ENCODE peak calls at places on chromosomes 6 and 20, in five cellular contexts. J is frontal cortex; L is NCI-H1105; A is stimulated activated effector memory CD8-positive, alpha-beta T cell treated with anti-CD3 and anti-CD28 coated beads, Interleukin-12 subunit alpha, Interleukin-12 subunit beta, amount 100 ng/mL, for 72 hours; H is fibroblast of lung. Q is an unnamed sample.

GRCh38 chr6:130840050-130840449 is 12.8 kb downstream of the SMLR1 start:
- DNase-seq in J (no peak), L (peak; percentile 26), A (no peak), H (no peak), Q (no peak)

GRCh38 chr6:134376785-134377184 is 58.9 kb upstream of the SGK1 start:
- DNase-seq in J (no peak), L (no peak), A (no peak), H (no peak), Q (no peak)

GRCh38 chr6:139654309-139654708 is 279.9 kb upstream of the CITED2 start:
- DNase-seq in J (no peak), L (no peak), A (no peak), H (no peak), Q (no peak)

GRCh38 chr6:360791-361373 is 30.7 kb upstream of the IRF4 start:
- DNase-seq in J (no peak), L (no peak), A (no peak), H (no peak), Q (no peak)

GRCh38 chr20:37378785-37379598 is 33.1 kb downstream of the SRC start:
- DNase-seq in J (no peak), L (no peak), A (no peak), H (no peak), Q (no peak)

GRCh38 chr6:2196079-2196679 is 49.2 kb downstream of the GMDS start:
- DNase-seq in J (peak; percentile 28), L (peak; percentile 59), A (no peak), H (peak; percentile 73), Q (no peak)

GRCh38 chr20:62723351-62723750 is 14.7 kb downstream of the NTSR1 start:
- DNase-seq in J (no peak), L (no peak), A (no peak), H (peak; percentile 26), Q (no peak)

GRCh38 chr20:33076662-33077398 is 2.6 kb upstream of the BPIFB4 start:
- DNase-seq in J (peak; percentile 48), L (no peak), A (no peak), H (no peak), Q (no peak)

GRCh38 chr20:61559706-61560315 is 307.8 kb downstream of the CDH4 start:
- DNase-seq in J (no peak), L (no peak), A (no peak), H (no peak), Q (no peak)

GRCh38 chr6:106512048-106512957 is 117.0 kb downstream of the RTN4IP1 start:
- DNase-seq in J (peak; percentile 37), L (peak; percentile 3), A (peak; percentile 67), H (peak; percentile 56), Q (peak; percentile 84)

GRCh38 chr20:61166324-61166723 is 85.7 kb upstream of the CDH4 start:
- DNase-seq in J (no peak), L (no peak), A (no peak), H (no peak), Q (no peak)

GRCh38 chr6:38185244-38185643 is 365.7 kb downstream of the ZFAND3 start:
- DNase-seq in J (no peak), L (no peak), A (no peak), H (no peak), Q (no peak)

Q was measured in natural killer cell treated with Interleukin-12 subunit alpha and Interleukin-12 subunit beta and Interleukin-15 and Interleukin-18, amount 100 ng/mL, for 72 hours.